ENCODE peak calls at places on chromosomes 2 and 18, in seven cellular contexts. W, K, O, M, E, Q and H are unnamed samples.

GRCh38 chr2:86330015-86330414 is 7.4 kb downstream of the REEP1 start:
- DNase-seq in E (no peak), Q (no peak), O (no peak), K (no peak), W (no peak), M (no peak), H (no peak)

GRCh38 chr2:150480971-150481830 is 6.3 kb downstream of the RND3 start:
- DNase-seq in O (no peak), E (no peak), K (no peak), W (no peak), M (no peak), Q (no peak), H (no peak)

GRCh38 chr2:110099471-110100225 is 16.0 kb downstream of the MALL start:
- DNase-seq in W (no peak), O (no peak), Q (no peak), K (peak), M (no peak), E (no peak), H (no peak)

GRCh38 chr18:10239138-10239537 is 215.3 kb upstream of the APCDD1 start:
- DNase-seq in K (no peak), O (no peak), M (no peak), Q (no peak), E (no peak), W (no peak), H (no peak)

GRCh38 chr2:79453918-79454317 is 58.9 kb upstream of the CTNNA2 start:
- DNase-seq in O (no peak), E (peak), M (no peak), K (no peak), Q (no peak), W (no peak), H (no peak)

GRCh38 chr18:12776821-12777471 is 74.1 kb downstream of the PSMG2 start:
- DNase-seq in W (no peak), K (peak), Q (no peak), O (no peak), M (no peak), E (no peak), H (no peak)

GRCh38 chr2:39730685-39731302 is 48.3 kb downstream of the THUMPD2 start:
- DNase-seq in W (peak), Q (no peak), E (peak), K (no peak), M (no peak), O (peak), H (no peak)

GRCh38 chr18:48852792-48853191 is 98.0 kb downstream of the SMAD7 start:
- DNase-seq in M (no peak), W (no peak), K (no peak), E (no peak), O (no peak), Q (no peak), H (no peak)

GRCh38 chr2:1602359-1603010 is 141.8 kb downstream of the PXDN start:
- DNase-seq in O (no peak), M (no peak), Q (no peak), E (no peak), K (no peak), W (no peak), H (no peak)

GRCh38 chr2:108988796-108989713 is at the start of gene EDAR:
- DNase-seq in W (no peak), O (no peak), M (peak), K (peak), Q (peak), E (peak), H (peak)

GRCh38 chr2:43358688-43359201 is 132.3 kb upstream of the ZFP36L2 start:
- DNase-seq in O (peak), M (no peak), Q (peak), W (no peak), K (no peak), E (no peak), H (no peak)

GRCh38 chr2:105689484-105689883 is 55.2 kb upstream of the NCK2 start:
- DNase-seq in O (no peak), K (no peak), W (no peak), M (no peak), Q (no peak), E (no peak), H (no peak)

GRCh38 chr2:45404807-45405297 is 206.2 kb downstream of the SRBD1 start:
- DNase-seq in Q (no peak), E (peak), K (no peak), M (no peak), O (no peak), W (no peak), H (no peak)

GRCh38 chr2:53751728-53752127 is 15.9 kb upstream of the CHAC2 start:
- DNase-seq in E (peak), K (no peak), M (no peak), O (no peak), W (no peak), Q (no peak), H (no peak)

GRCh38 chr2:128594273-128594910 is 275.7 kb upstream of the HS6ST1 start:
- DNase-seq in O (no peak), E (no peak), K (no peak), M (no peak), W (no peak), Q (no peak), H (no peak)

GRCh38 chr18:32258558-32259204 is 68.8 kb downstream of the MEP1B start:
- DNase-seq in M (no peak), O (no peak), E (no peak), Q (no peak), W (no peak), K (no peak), H (no peak)

GRCh38 chr18:49006641-49007136 is 55.9 kb upstream of the SMAD7 start:
- DNase-seq in O (no peak), W (no peak), Q (peak), K (no peak), E (no peak), M (peak), H (no peak)

GRCh38 chr2:21096458-21096857 is 27.3 kb upstream of the TDRD15 start:
- DNase-seq in Q (no peak), O (no peak), M (no peak), W (no peak), K (no peak), E (no peak), H (no peak)

GRCh38 chr2:177211602-177212105 is 940 bp upstream of the HNRNPA3 start:
- DNase-seq in W (no peak), Q (no peak), K (no peak), M (no peak), O (no peak), E (no peak), H (no peak)

GRCh38 chr18:34801769-34802168 is 91.7 kb downstream of the DTNA start:
- DNase-seq in M (no peak), W (no peak), E (peak), O (no peak), K (no peak), Q (no peak), H (no peak)

GRCh38 chr2:120539937-120540718 is 194.2 kb downstream of the INHBB start:
- DNase-seq in M (no peak), W (peak), E (peak), K (no peak), O (no peak), Q (no peak), H (no peak)

GRCh38 chr2:198376677-198377076 is 572.3 kb downstream of the PLCL1 start:
- DNase-seq in K (no peak), Q (no peak), O (no peak), M (no peak), E (peak), W (no peak), H (no peak)

GRCh38 chr2:151481744-151482143 is 72.0 kb downstream of the RIF1 start:
- DNase-seq in Q (no peak), M (no peak), W (no peak), E (no peak), O (no peak), K (no peak), H (no peak)

GRCh38 chr2:152047826-152048476 is 50.9 kb downstream of the CACNB4 start:
- DNase-seq in E (peak), O (no peak), Q (no peak), K (no peak), M (no peak), W (no peak), H (no peak)

GRCh38 chr2:128345436-128346165 is 26.9 kb upstream of the HS6ST1 start:
- DNase-seq in M (no peak), E (no peak), W (no peak), O (no peak), K (no peak), Q (no peak), H (no peak)

GRCh38 chr2:74119912-74120825 is 27.5 kb downstream of the BOLA3 start:
- DNase-seq in O (peak), W (peak), E (peak), Q (peak), K (peak), M (peak), H (peak)

GRCh38 chr2:106343274-106343673 is 124.9 kb downstream of the RGPD3 start:
- DNase-seq in K (peak), E (no peak), O (no peak), W (no peak), M (no peak), Q (no peak), H (no peak)

GRCh38 chr2:176652300-176653182 is 383.3 kb downstream of the MTX2 start:
- DNase-seq in K (no peak), O (peak), Q (peak), M (peak), E (peak), W (no peak), H (no peak)

GRCh38 chr2:189751080-189751658 is 11.4 kb downstream of the OSGEPL1 start:
- DNase-seq in Q (no peak), K (peak), E (peak), O (peak), M (no peak), W (peak), H (no peak)

GRCh38 chr18:59063912-59064311 is 75.8 kb upstream of the SEC11C start:
- DNase-seq in Q (no peak), O (no peak), K (no peak), W (peak), E (no peak), M (no peak), H (no peak)